ENCODE peak calls at places on chromosomes 13 and 19, in seven cellular contexts. One of them, this sample, is unnamed.

GRCh38 chr13:40613192-40613818 is 53.1 kb downstream of the FOXO1 start:
- DNase-seq in A549: no peak
- DNase-seq in uterus: peak; percentile 41
- DNase-seq in H1: no peak
- DNase-seq in heart left ventricle: peak; percentile 37
- DNase-seq in IMR-90: no peak
- DNase-seq in prostate gland: peak; percentile 30
- DNase-seq in this sample: no peak

GRCh38 chr13:60335531-60335930 is 61.5 kb upstream of the TDRD3 start:
- DNase-seq in A549: peak; percentile 5
- DNase-seq in uterus: no peak
- DNase-seq in H1: no peak
- DNase-seq in heart left ventricle: no peak
- DNase-seq in IMR-90: peak; percentile 22
- DNase-seq in prostate gland: no peak
- DNase-seq in this sample: no peak

GRCh38 chr13:46086421-46086922 is 18.4 kb downstream of the CPB2 start:
- DNase-seq in A549: peak; percentile 11
- DNase-seq in uterus: no peak
- DNase-seq in H1: no peak
- DNase-seq in heart left ventricle: no peak
- DNase-seq in IMR-90: no peak
- DNase-seq in prostate gland: no peak
- DNase-seq in this sample: no peak

GRCh38 chr19:35845215-35846037 is 6.9 kb downstream of the NPHS1 start:
- DNase-seq in A549: peak; percentile 84
- DNase-seq in uterus: no peak
- DNase-seq in H1: no peak
- DNase-seq in heart left ventricle: no peak
- DNase-seq in IMR-90: no peak
- DNase-seq in prostate gland: no peak
- DNase-seq in this sample: no peak

GRCh38 chr13:27375686-27376326 is 48.6 kb upstream of the GTF3A start:
- DNase-seq in A549: peak; percentile 59
- DNase-seq in uterus: peak; percentile 53
- DNase-seq in H1: no peak
- DNase-seq in heart left ventricle: peak; percentile 50
- DNase-seq in IMR-90: peak; percentile 70
- DNase-seq in prostate gland: peak; percentile 30
- DNase-seq in this sample: peak; percentile 31

GRCh38 chr19:35352448-35353304 is 5.0 kb downstream of the FFAR1 start:
- DNase-seq in A549: peak; percentile 87
- DNase-seq in uterus: peak; percentile 44
- DNase-seq in H1: peak; percentile 33
- DNase-seq in heart left ventricle: peak; percentile 56
- DNase-seq in IMR-90: peak; percentile 64
- DNase-seq in prostate gland: peak; percentile 64
- DNase-seq in this sample: peak; percentile 94

GRCh38 chr13:29707876-29708543 is 112.5 kb upstream of the SLC7A1 start:
- DNase-seq in A549: peak; percentile 32
- DNase-seq in uterus: no peak
- DNase-seq in H1: peak; percentile 59
- DNase-seq in heart left ventricle: no peak
- DNase-seq in IMR-90: peak; percentile 41
- DNase-seq in prostate gland: no peak
- DNase-seq in this sample: peak; percentile 42

GRCh38 chr13:36193151-36193855 is 21.1 kb downstream of the SOHLH2 start:
- DNase-seq in A549: no peak
- DNase-seq in uterus: no peak
- DNase-seq in H1: no peak
- DNase-seq in heart left ventricle: no peak
- DNase-seq in IMR-90: no peak
- DNase-seq in prostate gland: no peak
- DNase-seq in this sample: no peak

GRCh38 chr19:1065606-1066109 is 1.3 kb upstream of the ARHGAP45 start:
- DNase-seq in A549: no peak
- DNase-seq in uterus: no peak
- DNase-seq in H1: no peak
- DNase-seq in heart left ventricle: no peak
- DNase-seq in IMR-90: no peak
- DNase-seq in prostate gland: no peak
- DNase-seq in this sample: peak; percentile 60

GRCh38 chr19:11480081-11480926 is 542 bp downstream of the ELAVL3 start:
- DNase-seq in A549: no peak
- DNase-seq in uterus: no peak
- DNase-seq in H1: no peak
- DNase-seq in heart left ventricle: no peak
- DNase-seq in IMR-90: no peak
- DNase-seq in prostate gland: no peak
- DNase-seq in this sample: no peak

GRCh38 chr19:6116749-6117430 is 6.6 kb upstream of the RFX2 start:
- DNase-seq in A549: no peak
- DNase-seq in uterus: no peak
- DNase-seq in H1: no peak
- DNase-seq in heart left ventricle: no peak
- DNase-seq in IMR-90: no peak
- DNase-seq in prostate gland: no peak
- DNase-seq in this sample: no peak

GRCh38 chr19:19459707-19460251 is 54.3 kb downstream of the GATAD2A start:
- DNase-seq in A549: no peak
- DNase-seq in uterus: no peak
- DNase-seq in H1: no peak
- DNase-seq in heart left ventricle: peak; percentile 64
- DNase-seq in IMR-90: peak; percentile 87
- DNase-seq in prostate gland: no peak
- DNase-seq in this sample: peak; percentile 75

GRCh38 chr19:4866595-4867424 is 657 bp downstream of the PLIN3 start:
- DNase-seq in A549: no peak
- DNase-seq in uterus: peak; percentile 57
- DNase-seq in H1: no peak
- DNase-seq in heart left ventricle: peak; percentile 67
- DNase-seq in IMR-90: peak; percentile 28
- DNase-seq in prostate gland: peak; percentile 35
- DNase-seq in this sample: peak; percentile 36

GRCh38 chr19:14449321-14449720 is 16.2 kb downstream of the PKN1 start:
- DNase-seq in A549: no peak
- DNase-seq in uterus: no peak
- DNase-seq in H1: no peak
- DNase-seq in heart left ventricle: no peak
- DNase-seq in IMR-90: no peak
- DNase-seq in prostate gland: no peak
- DNase-seq in this sample: no peak

GRCh38 chr13:90447735-90448103 is 899.8 kb upstream of the MIR17HG start:
- DNase-seq in A549: peak; percentile 36
- DNase-seq in uterus: no peak
- DNase-seq in H1: no peak
- DNase-seq in heart left ventricle: no peak
- DNase-seq in IMR-90: peak; percentile 63
- DNase-seq in prostate gland: no peak
- DNase-seq in this sample: peak; percentile 19

GRCh38 chr13:105466376-105466775 is 1069.1 kb downstream of the EFNB2 start:
- DNase-seq in A549: no peak
- DNase-seq in uterus: no peak
- DNase-seq in H1: no peak
- DNase-seq in heart left ventricle: no peak
- DNase-seq in IMR-90: no peak
- DNase-seq in prostate gland: no peak
- DNase-seq in this sample: no peak

DNA sequence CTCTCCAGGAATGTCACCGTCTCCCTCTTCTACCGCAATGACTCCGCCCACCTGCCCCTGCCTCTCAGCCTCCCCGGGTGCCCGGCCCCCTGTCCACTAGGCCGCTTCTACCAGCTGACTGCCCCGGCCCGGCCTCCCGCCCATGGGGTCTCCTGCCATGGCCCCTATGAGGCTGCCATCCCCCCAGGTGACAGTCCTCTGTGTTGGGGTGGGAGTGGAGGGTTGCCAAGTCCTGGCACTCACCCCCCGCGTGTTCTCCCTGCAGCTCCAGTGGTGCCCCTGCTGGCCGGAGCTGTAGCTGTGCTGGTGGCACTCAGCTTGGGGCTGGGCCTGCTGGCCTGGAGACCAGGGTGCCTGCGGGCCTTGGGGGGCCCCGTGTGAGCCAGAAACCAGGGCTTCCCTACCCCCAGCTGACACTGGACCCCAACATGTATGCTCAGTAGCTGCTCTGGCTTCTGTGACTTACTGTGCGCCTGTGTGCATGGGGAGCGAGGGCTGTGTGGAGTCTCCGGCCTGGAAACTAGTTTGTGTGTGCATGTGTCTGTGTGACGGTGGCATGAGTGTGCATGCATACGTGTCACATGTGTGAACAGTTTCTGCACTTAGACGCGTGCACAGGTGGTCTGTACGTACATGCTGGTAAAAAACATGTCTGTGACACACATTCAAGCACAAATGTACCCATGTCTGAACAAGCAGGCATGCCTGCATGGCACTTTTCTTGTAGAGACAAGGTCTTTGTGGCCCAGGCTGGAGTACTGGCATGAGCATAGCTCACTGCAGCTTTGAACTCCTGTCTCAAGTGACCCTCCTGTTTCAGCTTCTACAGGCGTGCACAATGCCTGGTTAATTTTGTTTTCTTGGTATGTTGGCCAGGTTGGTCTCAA is 4.8 kb downstream of the ACP4 start:
- DNase-seq in A549: peak; percentile 67
- DNase-seq in uterus: no peak
- DNase-seq in H1: no peak
- DNase-seq in heart left ventricle: no peak
- DNase-seq in IMR-90: no peak
- DNase-seq in prostate gland: no peak
- DNase-seq in this sample: no peak
- TF ChIP-seq POLR2A in A549: peak; percentile 33
- TF ChIP-seq POLR2A in uterus: no peak
- TF ChIP-seq POLR2A in H1: peak; percentile 75
- TF ChIP-seq POLR2A in heart left ventricle: no peak
- TF ChIP-seq POLR2A in IMR-90: no peak
- TF ChIP-seq POLR2A in prostate gland: no peak
- TF ChIP-seq POLR2A in this sample: peak; percentile 23

DNA sequence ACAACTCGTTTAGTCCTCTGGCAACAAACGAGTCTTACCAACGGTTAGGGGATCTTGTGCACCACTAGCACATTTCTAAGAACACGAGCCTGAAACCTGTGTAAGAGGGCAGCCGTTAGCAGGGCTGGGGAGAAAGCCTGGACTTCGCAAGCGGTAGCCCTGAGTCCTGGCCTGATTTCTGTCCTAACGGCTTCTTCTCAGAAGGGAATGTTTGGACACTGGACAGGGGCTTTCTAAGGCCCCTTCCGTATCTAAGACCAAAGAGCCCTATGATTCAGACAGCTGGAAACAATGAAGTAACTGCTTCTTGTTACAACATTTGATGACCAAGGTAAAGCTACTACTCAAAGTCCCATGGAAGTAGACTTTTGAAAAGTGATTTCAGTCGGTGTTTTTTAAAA is 2.2 kb downstream of the ANKRD10 start:
- DNase-seq in A549: peak; percentile 12
- DNase-seq in uterus: no peak
- DNase-seq in H1: no peak
- DNase-seq in heart left ventricle: no peak
- DNase-seq in IMR-90: peak; percentile 90
- DNase-seq in prostate gland: no peak
- DNase-seq in this sample: no peak
- TF ChIP-seq POLR2A in A549: no peak
- TF ChIP-seq POLR2A in uterus: no peak
- TF ChIP-seq POLR2A in H1: no peak
- TF ChIP-seq POLR2A in heart left ventricle: no peak
- TF ChIP-seq POLR2A in IMR-90: no peak
- TF ChIP-seq POLR2A in prostate gland: no peak
- TF ChIP-seq POLR2A in this sample: no peak

GRCh38 chr19:55461259-55461973 is at the start of gene ISOC2:
- DNase-seq in A549: peak; percentile 100
- DNase-seq in uterus: peak; percentile 100
- DNase-seq in H1: peak; percentile 100
- DNase-seq in heart left ventricle: peak; percentile 100
- DNase-seq in IMR-90: peak; percentile 100
- DNase-seq in prostate gland: peak; percentile 100
- DNase-seq in this sample: peak; percentile 100
- TF ChIP-seq POLR2A in A549: peak; percentile 77
- TF ChIP-seq POLR2A in uterus: no peak
- TF ChIP-seq POLR2A in H1: peak; percentile 88
- TF ChIP-seq POLR2A in heart left ventricle: peak; percentile 27
- TF ChIP-seq POLR2A in IMR-90: peak; percentile 90
- TF ChIP-seq POLR2A in prostate gland: peak; percentile 18
- TF ChIP-seq POLR2A in this sample: peak; percentile 86

GRCh38 chr13:44840131-44840530 is 149.1 kb downstream of the NUFIP1 start:
- DNase-seq in A549: no peak
- DNase-seq in uterus: no peak
- DNase-seq in H1: no peak
- DNase-seq in heart left ventricle: no peak
- DNase-seq in IMR-90: no peak
- DNase-seq in prostate gland: no peak
- DNase-seq in this sample: no peak

GRCh38 chr13:44844786-44845185 is 144.5 kb downstream of the NUFIP1 start:
- DNase-seq in A549: no peak
- DNase-seq in uterus: no peak
- DNase-seq in H1: no peak
- DNase-seq in heart left ventricle: no peak
- DNase-seq in IMR-90: no peak
- DNase-seq in prostate gland: no peak
- DNase-seq in this sample: no peak

GRCh38 chr13:44843403-44843802 is 145.9 kb downstream of the NUFIP1 start:
- DNase-seq in A549: no peak
- DNase-seq in uterus: no peak
- DNase-seq in H1: no peak
- DNase-seq in heart left ventricle: no peak
- DNase-seq in IMR-90: peak; percentile 34
- DNase-seq in prostate gland: no peak
- DNase-seq in this sample: no peak

GRCh38 chr13:44837250-44837649 is 152.0 kb downstream of the NUFIP1 start:
- DNase-seq in A549: no peak
- DNase-seq in uterus: no peak
- DNase-seq in H1: no peak
- DNase-seq in heart left ventricle: no peak
- DNase-seq in IMR-90: peak; percentile 78
- DNase-seq in prostate gland: no peak
- DNase-seq in this sample: no peak

GRCh38 chr13:44842158-44842557 is 147.1 kb downstream of the NUFIP1 start:
- DNase-seq in A549: no peak
- DNase-seq in uterus: no peak
- DNase-seq in H1: no peak
- DNase-seq in heart left ventricle: no peak
- DNase-seq in IMR-90: peak; percentile 81
- DNase-seq in prostate gland: no peak
- DNase-seq in this sample: no peak
- TF ChIP-seq POLR2A in A549: no peak
- TF ChIP-seq POLR2A in uterus: no peak
- TF ChIP-seq POLR2A in H1: no peak
- TF ChIP-seq POLR2A in heart left ventricle: no peak
- TF ChIP-seq POLR2A in IMR-90: no peak
- TF ChIP-seq POLR2A in prostate gland: no peak
- TF ChIP-seq POLR2A in this sample: no peak

This sample was measured in H54.